ENCODE peak calls at places on chromosomes 3 and 15, in ten cellular contexts. J is PC-3; H is GM23338; C is effector memory CD4-positive, alpha-beta T cell; I is ovary; G is transverse colon; T is colonic mucosa; V is tibial nerve; X is heart left ventricle; M is neuronal stem cell. F is an unnamed sample.
A peak's percentile ranks its signal among the peaks of the same experiment; 100 is the strongest.

GRCh38 chr3:4981688-4982494 is 2.7 kb downstream of the BHLHE40 start:
- DNase-seq in J (peak; percentile 78), H (peak; percentile 58), C (no peak), I (no peak), G (no peak), T (peak; percentile 59), V (no peak), X (no peak), M (no peak), F (no peak)

GRCh38 chr3:191141728-191142127 is 57.3 kb upstream of the OSTN start:
- DNase-seq in J (peak; percentile 91), H (no peak), C (no peak), I (no peak), G (no peak), T (no peak), V (no peak), X (no peak), M (no peak), F (no peak)

GRCh38 chr3:142724682-142725351 is 983 bp downstream of the TRPC1 start:
- DNase-seq in J (peak; percentile 28), H (peak; percentile 92), C (peak; percentile 0), I (peak; percentile 68), G (peak; percentile 15), T (peak; percentile 26), V (peak; percentile 16), X (peak; percentile 36), M (no peak), F (no peak)

GRCh38 chr3:80040113-80040512 is 272.3 kb upstream of the ROBO1 start:
- DNase-seq in J (no peak), H (no peak), C (no peak), I (no peak), G (no peak), T (no peak), V (no peak), X (no peak), M (no peak), F (no peak)

GRCh38 chr15:73134196-73134595 is 81.9 kb downstream of the NEO1 start:
- DNase-seq in J (no peak), H (no peak), C (no peak), I (no peak), G (no peak), T (no peak), V (no peak), X (no peak), M (no peak), F (no peak)

GRCh38 chr3:38644662-38645053 is 4.8 kb downstream of the SCN5A start:
- DNase-seq in J (no peak), H (no peak), C (no peak), I (no peak), G (no peak), T (no peak), V (no peak), X (peak; percentile 52), M (no peak), F (no peak)

GRCh38 chr3:56783644-56784451 is 17.9 kb downstream of the ARHGEF3 start:
- DNase-seq in J (peak; percentile 97), H (no peak), C (no peak), I (no peak), G (peak; percentile 60), T (peak; percentile 76), V (no peak), X (peak; percentile 59), M (no peak), F (peak; percentile 82)

GRCh38 chr3:56694852-56695563 is 11.9 kb upstream of the TASOR start:
- DNase-seq in J (no peak), H (no peak), C (no peak), I (no peak), G (no peak), T (no peak), V (no peak), X (no peak), M (no peak), F (peak; percentile 57)

GRCh38 chr3:105745046-105745445 is 123.8 kb downstream of the CBLB start:
- DNase-seq in J (no peak), H (no peak), C (no peak), I (no peak), G (no peak), T (no peak), V (no peak), X (no peak), M (no peak), F (no peak)

GRCh38 chr3:105746226-105746996 is 122.4 kb downstream of the CBLB start:
- DNase-seq in J (no peak), H (no peak), C (no peak), I (no peak), G (no peak), T (no peak), V (no peak), X (no peak), M (no peak), F (no peak)

GRCh38 chr3:105747621-105748165 is 121.1 kb downstream of the CBLB start:
- DNase-seq in J (no peak), H (no peak), C (no peak), I (no peak), G (no peak), T (no peak), V (no peak), X (no peak), M (no peak), F (no peak)

GRCh38 chr3:105744202-105744601 is 124.6 kb downstream of the CBLB start:
- DNase-seq in J (no peak), H (no peak), C (no peak), I (no peak), G (no peak), T (no peak), V (no peak), X (no peak), M (no peak), F (no peak)

GRCh38 chr3:105747056-105747455 is 121.8 kb downstream of the CBLB start:
- DNase-seq in J (peak; percentile 32), H (no peak), C (no peak), I (no peak), G (no peak), T (no peak), V (no peak), X (no peak), M (no peak), F (no peak)
- H3K4me3 ChIP-seq in J (no peak overlapping the region), H (no peak overlapping the region), C (no peak overlapping the region), I (no peak overlapping the region), G (no peak overlapping the region), T (no peak overlapping the region), V (no peak overlapping the region), X (no peak overlapping the region), M (no peak overlapping the region), F (no peak overlapping the region)

DNA sequence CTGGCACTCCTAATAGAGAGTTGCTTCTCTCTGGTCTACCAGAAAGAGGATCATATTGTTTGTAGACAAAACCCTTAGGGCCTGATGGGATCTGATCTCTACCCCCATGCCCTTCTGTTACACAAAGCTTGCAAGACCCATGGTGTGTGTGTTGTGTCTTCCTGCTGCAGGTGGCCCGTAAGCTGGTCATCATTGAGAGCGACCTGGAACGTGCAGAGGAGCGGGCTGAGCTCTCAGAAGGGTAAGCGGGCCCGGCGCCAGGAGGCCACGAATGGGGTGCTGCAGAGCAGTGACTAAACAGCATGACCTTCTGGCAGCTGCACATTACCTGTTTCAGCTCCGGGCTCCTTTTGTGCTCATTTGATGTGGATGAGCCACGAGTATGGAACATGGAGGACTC is 18.2 kb downstream of the TPM1 start:
- DNase-seq in J (no peak), H (no peak), C (no peak), I (no peak), G (no peak), T (no peak), V (no peak), X (no peak), M (no peak), F (no peak)
- H3K4me1 ChIP-seq in J (no peaks in the 10 kb centered on the region), H (no peaks in the 10 kb centered on the region), C (no peaks in the 10 kb centered on the region), I (peaks cover 13% of the 10 kb centered on the region), G (peaks cover 42% of the 10 kb centered on the region), T (no peaks in the 10 kb centered on the region), V (peaks cover under 1% of the 10 kb centered on the region), X (peaks cover 98% of the 10 kb centered on the region), M (peaks cover 7% of the 10 kb centered on the region), F (no peaks in the 10 kb centered on the region)

DNA sequence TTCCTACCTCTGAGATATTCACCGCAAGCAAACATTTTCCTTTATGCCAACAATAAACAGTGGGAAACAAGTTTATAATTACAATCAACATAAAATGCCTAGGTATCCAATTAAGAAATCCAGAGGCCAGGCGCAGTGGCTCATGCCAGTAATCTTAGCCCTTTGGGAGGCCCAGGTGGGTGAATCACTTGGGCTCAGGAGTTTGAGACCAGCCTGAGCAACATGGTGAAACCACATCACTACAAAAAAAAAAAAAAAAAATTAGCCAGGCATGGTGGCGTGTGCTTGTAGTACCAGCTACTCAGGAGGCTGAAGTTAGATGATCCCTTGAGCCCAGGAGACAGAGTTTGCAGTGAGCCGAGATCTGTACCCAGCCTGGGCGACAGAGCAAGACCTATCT is 17.3 kb downstream of the TBC1D2B start:
- DNase-seq in J (no peak), H (no peak), C (no peak), I (no peak), G (no peak), T (no peak), V (no peak), X (no peak), M (no peak), F (no peak)
- H3K27ac ChIP-seq in J (no peak overlapping the region), H (no peak overlapping the region), C (no peak overlapping the region), I (peak overlapping the region; percentile 62), G (peak overlapping the region; percentile 73), T (peak overlapping the region; percentile 35), V (no peak overlapping the region), X (no peak overlapping the region), M (no peak overlapping the region), F (no peak overlapping the region)

GRCh38 chr3:31960793-31961431 is 20.1 kb downstream of the OSBPL10 start:
- DNase-seq in J (peak; percentile 84), H (peak; percentile 65), C (no peak), I (no peak), G (no peak), T (no peak), V (no peak), X (no peak), M (no peak), F (no peak)

GRCh38 chr3:31957106-31957505 is 24.0 kb downstream of the OSBPL10 start:
- DNase-seq in J (no peak), H (no peak), C (no peak), I (no peak), G (no peak), T (no peak), V (no peak), X (no peak), M (no peak), F (no peak)

GRCh38 chr3:31955581-31955980 is 25.5 kb downstream of the OSBPL10 start:
- DNase-seq in J (no peak), H (no peak), C (no peak), I (no peak), G (no peak), T (no peak), V (no peak), X (no peak), M (no peak), F (no peak)

GRCh38 chr3:31959951-31960792 is 20.9 kb downstream of the OSBPL10 start:
- DNase-seq in J (no peak), H (peak; percentile 81), C (no peak), I (no peak), G (no peak), T (peak; percentile 2), V (no peak), X (no peak), M (no peak), F (no peak)

DNA sequence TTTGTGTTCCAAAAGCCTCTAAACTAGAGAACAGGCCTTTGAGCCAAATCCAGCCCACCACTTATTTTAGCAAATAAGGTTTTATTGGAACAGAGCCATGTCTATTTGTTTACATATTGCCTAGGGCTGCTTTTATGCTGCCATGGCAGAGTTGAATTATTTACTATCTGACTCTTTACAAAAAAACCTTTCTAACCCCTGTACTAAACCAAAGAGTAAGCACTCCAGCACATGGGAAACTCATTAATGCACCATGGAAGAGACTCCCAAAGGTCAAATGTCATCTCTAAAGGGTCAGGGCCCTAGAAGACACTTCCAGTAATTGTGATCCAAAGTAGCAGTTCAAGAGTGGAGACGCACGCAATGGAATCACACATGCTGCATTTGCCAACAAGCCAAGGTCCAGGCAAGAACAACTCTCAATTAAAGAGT is 22.3 kb downstream of the OSBPL10 start:
- DNase-seq in J (peak; percentile 35), H (no peak), C (no peak), I (no peak), G (no peak), T (no peak), V (no peak), X (peak; percentile 26), M (no peak), F (no peak)
- H3K4me3 ChIP-seq in J (no peak overlapping the region), H (peak overlapping the region; percentile 50), C (no peak overlapping the region), I (no peak overlapping the region), G (no peak overlapping the region), T (no peak overlapping the region), V (no peak overlapping the region), X (no peak overlapping the region), M (no peak overlapping the region), F (no peak overlapping the region)

F was measured in CD8-positive, alpha-beta memory T cell.